ENCODE peak calls at places on chromosomes 6 and 20, in eight cellular contexts. N is anterior cingulate cortex, B is amniotic stem cell, S is NCI-H774, D is NCI-H510A, U is NCI-H82, J is NCI-H2081 treated with DMSO at 0.1 percent for 48 hours, C is NCI-H1105. I is an unnamed sample.

GRCh38 chr6:111027219-111027618 is 45.4 kb downstream of the RPF2 start:
- DNase-seq in C (peak; percentile 4), B (no peak), S (no peak), U (peak; percentile 31), D (no peak), J (no peak), N (no peak), I (no peak)

GRCh38 chr20:14979472-14979986 is 642.1 kb upstream of the FLRT3 start:
- DNase-seq in S (no peak), J (no peak), N (no peak), D (no peak), C (no peak), U (no peak), B (no peak), I (no peak)

GRCh38 chr20:43983359-43983758 is 68.7 kb downstream of the TOX2 start:
- DNase-seq in N (no peak), J (no peak), D (no peak), B (no peak), C (no peak), U (peak; percentile 22), S (no peak), I (peak; percentile 37)

GRCh38 chr20:1894951-1895673 is at the start of gene SIRPA:
- DNase-seq in J (no peak), B (peak; percentile 27), S (no peak), C (peak; percentile 48), U (peak; percentile 59), D (no peak), N (peak; percentile 76), I (peak; percentile 72)

GRCh38 chr6:43966806-43967575 is 160.3 kb downstream of the MRPL14 start:
- DNase-seq in C (no peak), B (no peak), S (no peak), D (no peak), N (no peak), U (no peak), J (no peak), I (no peak)

GRCh38 chr20:32731882-32732266 is 11.4 kb downstream of the COMMD7 start:
- DNase-seq in J (no peak), B (no peak), C (no peak), S (no peak), N (no peak), D (no peak), U (no peak), I (peak; percentile 63)

GRCh38 chr20:57457243-57457761 is 66.1 kb downstream of the RBM38 start:
- DNase-seq in D (no peak), S (peak; percentile 45), J (no peak), U (peak; percentile 12), B (no peak), C (no peak), N (peak; percentile 60), I (no peak)

GRCh38 chr6:142760152-142760551 is 184.8 kb downstream of the HIVEP2 start:
- DNase-seq in N (no peak), S (no peak), B (no peak), U (no peak), J (no peak), D (no peak), C (no peak), I (no peak)

GRCh38 chr6:21134401-21134800 is 459.1 kb upstream of the SOX4 start:
- DNase-seq in B (no peak), U (no peak), J (no peak), S (no peak), D (no peak), C (no peak), N (no peak), I (no peak)

GRCh38 chr6:163346529-163346961 is 68.0 kb upstream of the QKI start:
- DNase-seq in B (no peak), U (no peak), J (no peak), N (peak; percentile 51), S (no peak), C (no peak), D (no peak), I (no peak)

GRCh38 chr6:112016335-112016734 is 37.6 kb upstream of the CCN6 start:
- DNase-seq in C (no peak), B (no peak), N (no peak), D (no peak), U (no peak), J (no peak), S (no peak), I (no peak)

GRCh38 chr6:25635886-25636317 is 16.1 kb upstream of the SCGN start:
- DNase-seq in S (no peak), B (no peak), J (no peak), N (no peak), C (no peak), D (no peak), U (peak; percentile 94), I (no peak)

GRCh38 chr6:29968130-29968529 is 25.8 kb downstream of the HLA-A start:
- DNase-seq in N (no peak), S (no peak), C (no peak), D (no peak), B (no peak), J (no peak), U (no peak), I (no peak)

GRCh38 chr6:90428514-90428913 is 131.9 kb upstream of the BACH2 start:
- DNase-seq in D (no peak), B (no peak), J (no peak), N (no peak), U (no peak), C (no peak), S (no peak), I (no peak)

GRCh38 chr6:127486934-127487333 is 27.7 kb upstream of the KIAA0408 start:
- DNase-seq in B (no peak), J (no peak), N (no peak), D (no peak), U (no peak), S (no peak), C (no peak), I (no peak)

I was measured in OCI-M1.